ENCODE peak calls at places on chromosomes 16 and 17, in nine cellular contexts. Y is astrocyte of the cerebellum, O is mammary epithelial cell, T is lower leg skin, S is pancreas, G is choroid plexus epithelial cell, U is OCI-LY7, Q is right lobe of liver, C is lower lobe of right lung. V is an unnamed sample.

GRCh38 chr16:71354156-71354555 is 4.4 kb upstream of the CALB2 start:
- DNase-seq in S (no peak), U (no peak), T (peak), C (no peak), Q (no peak), Y (no peak), G (no peak), O (no peak), V (no peak)

GRCh38 chr16:51982715-51983680 is 563.9 kb downstream of the TOX3 start:
- DNase-seq in T (no peak), G (peak), O (peak), Y (peak), S (peak), Q (peak), C (no peak), U (peak), V (peak)

GRCh38 chr16:17578921-17579876 is 108.4 kb upstream of the XYLT1 start:
- DNase-seq in Q (peak), T (peak), S (peak), Y (peak), U (peak), G (peak), C (no peak), O (peak), V (peak)

GRCh38 chr17:6413073-6413472 is 21.8 kb downstream of the AIPL1 start:
- DNase-seq in T (no peak), Q (no peak), U (peak), S (no peak), G (peak), Y (peak), O (peak), C (no peak), V (peak)

GRCh38 chr17:31085563-31085962 is 9.2 kb upstream of the NF1 start:
- DNase-seq in Y (no peak), G (peak), Q (no peak), S (no peak), U (no peak), C (no peak), O (peak), T (no peak), V (no peak)

GRCh38 chr16:78005881-78006280 is 16.5 kb upstream of the CLEC3A start:
- DNase-seq in Y (no peak), S (no peak), C (no peak), T (no peak), U (peak), G (no peak), Q (no peak), O (no peak), V (no peak)

GRCh38 chr16:88561485-88562369 is 8.5 kb upstream of the ZC3H18 start:
- DNase-seq in O (peak), Y (peak), C (peak), U (peak), S (peak), T (peak), Q (no peak), G (peak), V (peak)

GRCh38 chr16:50296807-50297206 is 30.5 kb downstream of the ADCY7 start:
- DNase-seq in T (peak), U (no peak), G (no peak), C (no peak), O (no peak), S (no peak), Y (no peak), Q (peak), V (no peak)

GRCh38 chr17:31789707-31790505 is 69.1 kb downstream of the COPRS start:
- DNase-seq in Y (no peak), O (no peak), U (no peak), C (no peak), T (peak), S (no peak), Q (no peak), G (no peak), V (no peak)

GRCh38 chr17:51355314-51356083 is 95.2 kb downstream of the UTP18 start:
- DNase-seq in C (no peak), G (no peak), S (no peak), O (no peak), T (no peak), U (no peak), Q (no peak), Y (no peak), V (no peak)

GRCh38 chr17:59004338-59005111 is 102.2 kb downstream of the TRIM37 start:
- DNase-seq in T (peak), Q (peak), U (peak), C (no peak), O (peak), Y (peak), S (peak), G (peak), V (peak)

GRCh38 chr17:57004944-57005579 is 27.1 kb downstream of the SCPEP1 start:
- DNase-seq in S (peak), C (no peak), T (no peak), Y (no peak), Q (no peak), O (no peak), U (peak), G (no peak), V (no peak)

GRCh38 chr16:3674513-3675295 is 20.2 kb downstream of the DNASE1 start:
- DNase-seq in G (no peak), O (no peak), T (no peak), U (no peak), Q (no peak), C (no peak), Y (no peak), S (no peak), V (no peak)

GRCh38 chr17:61218438-61218837 is 181.2 kb upstream of the TBX2 start:
- DNase-seq in S (no peak), Y (no peak), G (peak), C (no peak), T (no peak), U (no peak), Q (no peak), O (peak), V (no peak)

GRCh38 chr16:67719778-67720144 is 645 bp upstream of the GFOD2 start:
- DNase-seq in G (peak), C (no peak), O (peak), Q (no peak), T (no peak), S (peak), U (peak), Y (peak), V (peak)

GRCh38 chr17:7611635-7612293 is 2.9 kb downstream of the FXR2 start:
- DNase-seq in Q (no peak), S (no peak), O (no peak), T (no peak), C (no peak), Y (no peak), U (no peak), G (no peak), V (no peak)

GRCh38 chr17:6536566-6537065 is 19.7 kb downstream of the PITPNM3 start:
- DNase-seq in G (no peak), Q (no peak), Y (no peak), S (no peak), T (peak), C (no peak), O (no peak), U (no peak), V (no peak)

GRCh38 chr16:10981697-10982216 is 37.4 kb downstream of the CLEC16A start:
- DNase-seq in Y (no peak), G (no peak), Q (no peak), S (no peak), U (peak), T (no peak), O (peak), C (no peak), V (peak)

GRCh38 chr17:73393962-73394361 is 82.2 kb upstream of the CDC42EP4 start:
- DNase-seq in C (peak), G (peak), Q (no peak), Y (no peak), S (no peak), T (no peak), U (no peak), O (peak), V (no peak)

GRCh38 chr16:56708821-56709685 is 20.9 kb upstream of the NUP93 start:
- DNase-seq in S (no peak), U (peak), G (no peak), T (peak), Y (no peak), Q (no peak), O (no peak), C (no peak), V (no peak)

GRCh38 chr17:40794466-40794865 is 5.3 kb downstream of the KRT28 start:
- DNase-seq in G (no peak), O (no peak), S (no peak), T (no peak), C (no peak), Y (no peak), U (no peak), Q (no peak), V (no peak)

GRCh38 chr17:4565209-4566141 is 5.1 kb upstream of the GGT6 start:
- DNase-seq in S (peak), Y (peak), U (peak), T (no peak), O (peak), G (peak), C (peak), Q (peak), V (peak)

GRCh38 chr16:74224828-74225227 is 71.8 kb upstream of the PSMD7 start:
- DNase-seq in S (no peak), G (peak), T (no peak), Q (no peak), Y (no peak), U (no peak), O (peak), C (no peak), V (no peak)

GRCh38 chr16:819336-819735 is 18.8 kb upstream of the GNG13 start:
- DNase-seq in C (no peak), S (no peak), Y (no peak), T (no peak), O (no peak), G (no peak), U (no peak), Q (no peak), V (no peak)

GRCh38 chr17:1779571-1780074 is 17.8 kb downstream of the SERPINF1 start:
- DNase-seq in S (peak), O (peak), G (peak), C (peak), U (no peak), Q (no peak), T (peak), Y (peak), V (no peak)

GRCh38 chr16:5916711-5917191 is 819.2 kb upstream of the EEF2KMT start:
- DNase-seq in Q (no peak), Y (no peak), U (no peak), C (no peak), O (peak), T (peak), S (no peak), G (no peak), V (no peak)

GRCh38 chr17:48779421-48779820 is 37.6 kb downstream of the TTLL6 start:
- DNase-seq in O (no peak), T (no peak), C (no peak), G (no peak), U (no peak), Q (no peak), S (no peak), Y (no peak), V (no peak)

GRCh38 chr17:29615048-29615385 is 7.7 kb downstream of the CORO6 start:
- DNase-seq in T (peak), S (no peak), C (peak), U (no peak), O (no peak), Y (no peak), G (peak), Q (no peak), V (no peak)

GRCh38 chr17:75898791-75899190 is 2.0 kb upstream of the TRIM65 start:
- DNase-seq in U (no peak), Q (no peak), Y (no peak), T (no peak), O (no peak), C (peak), S (no peak), G (no peak), V (no peak)

GRCh38 chr17:4980644-4981216 is 6.7 kb downstream of the CAMTA2 start:
- DNase-seq in T (no peak), G (peak), Q (no peak), U (peak), O (no peak), Y (peak), S (no peak), C (no peak), V (peak)

DNA sequence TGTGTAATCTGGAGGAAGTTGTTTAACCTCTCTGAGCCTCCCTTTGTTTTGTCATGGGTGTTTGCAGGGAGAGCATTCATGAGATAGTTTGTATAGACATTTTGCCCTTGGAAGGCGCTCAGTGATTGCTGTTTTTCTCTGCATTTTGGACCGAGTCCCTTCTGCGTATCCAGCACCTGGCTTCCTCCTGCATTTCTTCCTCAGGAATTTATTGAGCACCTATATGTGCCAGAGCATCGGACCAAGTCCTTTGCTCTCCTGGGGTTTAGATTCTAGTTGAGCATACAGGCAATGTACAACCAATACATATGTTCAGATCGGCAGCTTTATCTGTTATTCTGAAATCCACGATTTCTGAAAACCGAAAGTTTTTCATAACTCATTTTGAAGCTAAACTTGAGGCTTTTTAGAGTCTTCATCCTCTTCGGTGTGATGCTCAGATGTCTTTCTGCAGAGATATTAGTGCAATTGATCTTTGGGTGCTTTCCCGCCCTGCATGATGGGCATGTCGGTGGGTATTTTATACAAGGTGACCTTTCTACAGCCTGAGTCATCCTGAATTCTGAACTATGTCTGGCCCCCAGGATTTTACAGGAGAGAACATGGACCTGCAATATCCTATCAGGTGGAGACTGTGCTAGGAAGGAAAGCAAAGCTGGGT is 4.1 kb downstream of the IL4R start:
- DNase-seq in C (no peak), O (no peak), Y (no peak), Q (no peak), U (no peak), G (peak), S (no peak), T (no peak), V (no peak)
- H3K4me3 ChIP-seq in C (peak), O (no peak), Y (no peak), Q (no peak), U (peak), G (no peak), S (no peak), T (no peak), V (no peak)

GRCh38 chr17:74478369-74479100 is 12.1 kb downstream of the CD300A start:
- DNase-seq in U (peak), S (no peak), Q (no peak), G (no peak), Y (no peak), T (no peak), O (no peak), C (peak), V (no peak)
- H3K4me3 ChIP-seq in U (no peak), S (no peak), Q (no peak), G (no peak), Y (no peak), T (no peak), O (no peak), C (no peak), V (no peak)

GRCh38 chr17:79788989-79789942 is 7.6 kb downstream of the CBX8 start:
- DNase-seq in G (no peak), C (peak), T (no peak), U (no peak), O (no peak), Y (no peak), Q (no peak), S (no peak), V (no peak)
- H3K4me3 ChIP-seq in G (no peak), C (no peak), T (no peak), U (no peak), O (no peak), Y (no peak), Q (no peak), S (no peak), V (peak)

DNA sequence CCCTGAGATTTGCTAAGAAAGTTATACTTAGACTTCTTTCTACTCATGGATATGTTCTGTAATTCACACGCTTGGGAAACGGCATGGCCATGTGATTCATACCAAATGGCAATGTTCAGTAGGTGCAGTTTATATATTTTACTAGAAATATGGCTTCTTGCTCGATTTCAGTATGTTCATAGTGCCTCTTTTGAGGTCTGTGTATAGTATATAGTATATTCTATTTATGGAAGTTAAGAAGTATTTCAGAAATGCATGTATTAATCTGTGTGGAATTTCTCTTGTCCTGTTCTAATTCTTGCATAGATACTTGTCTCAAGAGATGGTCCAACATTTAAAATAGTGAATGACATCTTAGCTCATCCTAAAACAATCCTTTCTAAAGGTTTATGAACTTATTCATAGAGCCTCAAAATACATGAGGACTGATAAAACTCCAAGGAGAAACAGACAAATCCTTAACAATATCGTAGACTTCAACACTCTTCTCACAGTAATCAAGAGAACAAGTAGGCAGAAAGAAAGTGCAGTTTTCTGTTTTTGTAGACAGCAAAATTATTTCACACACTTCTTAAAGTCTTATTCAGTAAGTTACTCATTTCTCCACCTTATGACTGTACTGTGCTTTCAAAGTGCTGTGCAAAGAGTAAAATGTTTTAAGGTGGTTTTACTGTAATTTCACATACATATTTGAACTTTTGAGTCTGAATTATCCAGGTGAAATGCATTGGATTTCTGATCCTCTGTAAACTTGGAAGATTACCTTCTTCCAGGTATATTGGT is 11.1 kb downstream of the BPTF start:
- DNase-seq in T (no peak), G (peak), S (no peak), Y (no peak), O (no peak), Q (no peak), C (no peak), U (no peak), V (no peak)
- H3K4me3 ChIP-seq in T (no peak), G (no peak), S (no peak), Y (no peak), O (no peak), Q (no peak), C (no peak), U (no peak), V (no peak)

GRCh38 chr17:50168319-50168718 is 2.5 kb downstream of the SGCA start:
- DNase-seq in S (no peak), O (no peak), G (no peak), C (peak), Y (no peak), T (no peak), Q (no peak), U (no peak), V (no peak)

GRCh38 chr17:50169881-50170459 is 4.2 kb downstream of the SGCA start:
- DNase-seq in G (no peak), C (peak), T (no peak), S (no peak), O (no peak), Q (no peak), Y (no peak), U (no peak), V (no peak)

GRCh38 chr17:50167371-50167770 is 1.6 kb downstream of the SGCA start:
- DNase-seq in G (no peak), O (no peak), Y (no peak), Q (no peak), U (no peak), T (no peak), S (no peak), C (no peak), V (no peak)

GRCh38 chr17:50170662-50171370 is 5.0 kb downstream of the SGCA start:
- DNase-seq in Q (no peak), S (no peak), O (peak), U (no peak), Y (no peak), T (no peak), C (no peak), G (no peak), V (no peak)

DNA sequence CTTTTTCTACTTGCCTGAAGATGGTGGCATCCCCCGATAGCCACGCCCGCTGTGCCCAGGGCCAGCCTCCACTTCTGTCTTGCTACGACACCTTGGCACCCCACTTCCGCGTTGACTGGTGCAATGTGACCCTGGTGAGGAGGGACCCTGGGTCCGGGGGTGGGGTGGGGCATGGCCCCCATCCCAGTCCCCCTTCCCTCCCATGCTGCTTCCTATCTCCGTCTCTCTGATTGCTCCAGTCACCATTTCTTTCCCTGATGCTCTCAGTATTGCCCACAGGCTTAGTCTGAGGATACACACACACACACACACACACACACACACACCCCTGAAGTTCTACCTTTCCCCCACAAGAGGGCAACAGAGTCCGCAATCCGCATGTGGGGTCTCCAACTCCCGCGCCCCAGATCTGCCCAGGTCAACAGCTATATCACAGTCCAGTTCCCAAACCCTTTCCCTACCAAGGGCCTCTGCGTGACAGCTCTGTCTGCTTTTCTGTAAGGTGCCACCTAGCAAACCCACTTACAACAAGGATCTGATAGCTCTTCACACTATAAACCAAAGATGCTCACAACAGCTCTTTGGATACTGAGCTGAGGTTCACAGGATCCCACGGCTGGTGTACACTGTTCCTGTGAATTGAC is 3.4 kb downstream of the SGCA start:
- DNase-seq in U (peak), Y (peak), C (peak), S (peak), G (peak), Q (peak), T (no peak), O (peak), V (peak)
- H3K4me3 ChIP-seq in U (peak), Y (no peak), C (no peak), S (no peak), G (no peak), Q (no peak), T (no peak), O (no peak), V (no peak)